ENCODE peak calls at places on chromosomes 12 and 14, in five cellular contexts. A is A549, O is K562, J is GM12878, W is HepG2. R is an unnamed sample.

GRCh38 chr12:127145929-127146789 is 1120.8 kb upstream of the TMEM132C start:
- DNase-seq in A (peak), O (peak), J (no peak), W (no peak), R (no peak)

GRCh38 chr14:54011001-54011400 is 54.4 kb upstream of the BMP4 start:
- DNase-seq in A (no peak), O (no peak), J (no peak), W (no peak), R (no peak)

GRCh38 chr12:46269429-46270241 is 792 bp upstream of the SLC38A1 start:
- DNase-seq in A (peak), O (no peak), J (no peak), W (no peak), R (no peak)

GRCh38 chr14:58535084-58535483 is 102.7 kb upstream of the DACT1 start:
- DNase-seq in A (no peak), O (no peak), J (no peak), W (no peak), R (peak)

GRCh38 chr12:49187184-49187583 is 1.7 kb downstream of the TUBA1A start:
- DNase-seq in A (no peak), O (no peak), J (no peak), W (no peak), R (peak)

GRCh38 chr14:102474934-102475333 is 34.6 kb downstream of the ANKRD9 start:
- DNase-seq in A (no peak), O (no peak), J (no peak), W (no peak), R (no peak)

GRCh38 chr12:19431407-19432308 is 7.6 kb upstream of the AEBP2 start:
- DNase-seq in A (no peak), O (no peak), J (peak), W (no peak), R (peak)

GRCh38 chr14:96409701-96410100 is 17.8 kb downstream of the AK7 start:
- DNase-seq in A (no peak), O (no peak), J (no peak), W (peak), R (peak)

GRCh38 chr12:60872219-60872618 is 1276.4 kb downstream of the SLC16A7 start:
- DNase-seq in A (no peak), O (no peak), J (no peak), W (no peak), R (no peak)

GRCh38 chr12:82415402-82415801 is 57.1 kb downstream of the METTL25 start:
- DNase-seq in A (no peak), O (no peak), J (no peak), W (no peak), R (no peak)

GRCh38 chr14:21071225-21072041 is 1.3 kb downstream of the ARHGEF40 start:
- DNase-seq in A (peak), O (peak), J (peak), W (peak), R (peak)

GRCh38 chr14:55832122-55832911 is 252.3 kb downstream of the KTN1 start:
- DNase-seq in A (peak), O (no peak), J (no peak), W (peak), R (no peak)

GRCh38 chr14:73770977-73771847 is 57.0 kb upstream of the PNMA1 start:
- DNase-seq in A (no peak), O (no peak), J (no peak), W (no peak), R (no peak)

GRCh38 chr12:18242380-18243089 is 18.8 kb upstream of the PIK3C2G start:
- DNase-seq in A (no peak), O (no peak), J (no peak), W (peak), R (no peak)

GRCh38 chr12:121334513-121335343 is 17.5 kb downstream of the ANAPC5 start:
- DNase-seq in A (peak), O (peak), J (peak), W (peak), R (peak)

GRCh38 chr14:75310295-75311059 is 31.8 kb downstream of the FOS start:
- DNase-seq in A (peak), O (no peak), J (no peak), W (no peak), R (peak)

GRCh38 chr12:27756670-27757069 is 23.4 kb upstream of the KLHL42 start:
- DNase-seq in A (no peak), O (no peak), J (no peak), W (peak), R (no peak)
- TF ChIP-seq MYC in A (no peak), O (no peak), J (no peak), W (no peak), R (no peak)

GRCh38 chr12:93569301-93569655 is 3.2 kb upstream of the SOCS2 start:
- DNase-seq in A (no peak), O (no peak), J (no peak), W (no peak), R (no peak)

GRCh38 chr12:93570552-93571359 is 1.7 kb upstream of the SOCS2 start:
- DNase-seq in A (peak), O (peak), J (no peak), W (peak), R (peak)

GRCh38 chr12:93571360-93571853 is 1.1 kb upstream of the SOCS2 start:
- DNase-seq in A (peak), O (peak), J (no peak), W (peak), R (peak)

GRCh38 chr12:93568091-93568490 is 4.4 kb upstream of the SOCS2 start:
- DNase-seq in A (no peak), O (no peak), J (no peak), W (no peak), R (no peak)

GRCh38 chr12:93569656-93570551 is 2.6 kb upstream of the SOCS2 start:
- DNase-seq in A (peak), O (peak), J (no peak), W (peak), R (peak)
- TF ChIP-seq MYC in A (no peak), O (no peak), J (no peak), W (no peak), R (no peak)

DNA sequence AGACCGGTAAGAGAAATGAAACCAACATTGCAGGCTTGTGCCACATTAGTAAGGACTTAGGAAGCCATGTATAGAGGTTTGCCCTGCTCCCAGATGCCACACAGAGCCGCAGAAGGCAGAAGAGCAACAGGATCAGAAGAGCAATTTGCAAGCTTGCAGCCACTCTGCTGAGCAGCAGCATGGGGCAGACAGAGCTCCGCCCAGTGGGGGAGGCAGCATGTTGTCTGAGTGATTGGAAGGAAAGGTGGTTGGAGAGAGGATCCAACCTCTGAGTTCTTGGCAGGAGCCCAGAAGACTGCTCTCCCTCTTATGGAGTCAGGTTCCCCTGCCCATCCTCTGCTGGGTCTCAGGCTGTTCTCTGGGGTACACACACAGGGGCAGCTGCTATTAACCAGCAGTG is 2.3 kb upstream of the KRT6A start:
- DNase-seq in A (peak), O (no peak), J (no peak), W (no peak), R (no peak)
- TF ChIP-seq MYC in A (no peak), O (no peak), J (no peak), W (no peak), R (no peak)

GRCh38 chr12:130687190-130687589 is 28.9 kb downstream of the RIMBP2 start:
- DNase-seq in A (no peak), O (no peak), J (no peak), W (no peak), R (no peak)
- TF ChIP-seq MYC in A (no peak), O (no peak), J (no peak), W (no peak), R (no peak)